ENCODE peak calls at places on chromosome 10, in eight cellular contexts. One of them, this sample, is unnamed.

GRCh38 chr10:96402417-96403305 is 43.9 kb upstream of the OPALIN start:
- DNase-seq in NCI-H2081: no peak
- DNase-seq in gastrocnemius medialis: no peak
- DNase-seq in CD4-positive, alpha-beta T cell: no peak
- DNase-seq in hepatocyte: no peak
- DNase-seq in GM03348: no peak
- DNase-seq in GM23338: peak
- DNase-seq in A549: no peak
- DNase-seq in this sample: no peak

GRCh38 chr10:25933653-25934608 is at the start of gene MYO3A:
- DNase-seq in gastrocnemius medialis: no peak
- DNase-seq in hepatocyte: peak
- DNase-seq in A549: no peak
- DNase-seq in GM03348: no peak
- DNase-seq in NCI-H2081: peak
- DNase-seq in GM23338: peak
- DNase-seq in CD4-positive, alpha-beta T cell: no peak
- DNase-seq in this sample: no peak

GRCh38 chr10:108187396-108188012 is 1023.0 kb upstream of the SORCS1 start:
- DNase-seq in A549: no peak
- DNase-seq in GM23338: no peak
- DNase-seq in GM03348: peak
- DNase-seq in gastrocnemius medialis: no peak
- DNase-seq in CD4-positive, alpha-beta T cell: no peak
- DNase-seq in hepatocyte: peak
- DNase-seq in NCI-H2081: no peak
- DNase-seq in this sample: no peak

GRCh38 chr10:21363087-21363752 is 162.3 kb downstream of the SKIDA1 start:
- DNase-seq in GM23338: no peak
- DNase-seq in gastrocnemius medialis: no peak
- DNase-seq in A549: peak
- DNase-seq in hepatocyte: no peak
- DNase-seq in GM03348: no peak
- DNase-seq in NCI-H2081: no peak
- DNase-seq in CD4-positive, alpha-beta T cell: no peak
- DNase-seq in this sample: no peak

GRCh38 chr10:88113232-88113631 is 249.8 kb downstream of the PTEN start:
- DNase-seq in GM23338: no peak
- DNase-seq in CD4-positive, alpha-beta T cell: no peak
- DNase-seq in GM03348: no peak
- DNase-seq in gastrocnemius medialis: peak
- DNase-seq in NCI-H2081: no peak
- DNase-seq in hepatocyte: no peak
- DNase-seq in A549: no peak
- DNase-seq in this sample: no peak

GRCh38 chr10:4278161-4278560 is 493.2 kb upstream of the KLF6 start:
- DNase-seq in NCI-H2081: no peak
- DNase-seq in GM23338: no peak
- DNase-seq in hepatocyte: no peak
- DNase-seq in CD4-positive, alpha-beta T cell: no peak
- DNase-seq in gastrocnemius medialis: no peak
- DNase-seq in A549: no peak
- DNase-seq in GM03348: no peak
- DNase-seq in this sample: no peak

GRCh38 chr10:71812016-71812912 is 38.8 kb downstream of the PSAP start:
- DNase-seq in CD4-positive, alpha-beta T cell: peak
- DNase-seq in hepatocyte: peak
- DNase-seq in NCI-H2081: peak
- DNase-seq in gastrocnemius medialis: peak
- DNase-seq in A549: peak
- DNase-seq in GM23338: peak
- DNase-seq in GM03348: peak
- DNase-seq in this sample: peak

GRCh38 chr10:42952931-42953683 is 123.8 kb upstream of the RET start:
- DNase-seq in NCI-H2081: no peak
- DNase-seq in gastrocnemius medialis: no peak
- DNase-seq in hepatocyte: no peak
- DNase-seq in GM03348: no peak
- DNase-seq in CD4-positive, alpha-beta T cell: no peak
- DNase-seq in A549: no peak
- DNase-seq in GM23338: no peak
- DNase-seq in this sample: no peak

GRCh38 chr10:101495324-101495925 is 92.6 kb downstream of the POLL start:
- DNase-seq in NCI-H2081: peak
- DNase-seq in A549: peak
- DNase-seq in gastrocnemius medialis: no peak
- DNase-seq in hepatocyte: peak
- DNase-seq in CD4-positive, alpha-beta T cell: no peak
- DNase-seq in GM03348: no peak
- DNase-seq in GM23338: peak
- DNase-seq in this sample: no peak

GRCh38 chr10:118501171-118501570 is 94.3 kb downstream of the PRLHR start:
- DNase-seq in CD4-positive, alpha-beta T cell: no peak
- DNase-seq in hepatocyte: no peak
- DNase-seq in NCI-H2081: no peak
- DNase-seq in GM03348: peak
- DNase-seq in A549: no peak
- DNase-seq in gastrocnemius medialis: no peak
- DNase-seq in GM23338: no peak
- DNase-seq in this sample: no peak

GRCh38 chr10:3807221-3807927 is 22.4 kb upstream of the KLF6 start:
- DNase-seq in hepatocyte: no peak
- DNase-seq in A549: no peak
- DNase-seq in GM03348: no peak
- DNase-seq in GM23338: peak
- DNase-seq in CD4-positive, alpha-beta T cell: no peak
- DNase-seq in gastrocnemius medialis: no peak
- DNase-seq in NCI-H2081: no peak
- DNase-seq in this sample: no peak

GRCh38 chr10:14782691-14783363 is 8.1 kb upstream of the FAM107B start:
- DNase-seq in GM03348: no peak
- DNase-seq in GM23338: no peak
- DNase-seq in CD4-positive, alpha-beta T cell: no peak
- DNase-seq in A549: peak
- DNase-seq in gastrocnemius medialis: no peak
- DNase-seq in hepatocyte: peak
- DNase-seq in NCI-H2081: no peak
- DNase-seq in this sample: no peak

GRCh38 chr10:119377905-119378736 is 164.4 kb downstream of the RGS10 start:
- DNase-seq in GM23338: no peak
- DNase-seq in A549: no peak
- DNase-seq in gastrocnemius medialis: peak
- DNase-seq in GM03348: peak
- DNase-seq in NCI-H2081: no peak
- DNase-seq in hepatocyte: no peak
- DNase-seq in CD4-positive, alpha-beta T cell: no peak
- DNase-seq in this sample: no peak

GRCh38 chr10:97422921-97423420 is 3.0 kb upstream of the PGAM1 start:
- DNase-seq in NCI-H2081: no peak
- DNase-seq in A549: no peak
- DNase-seq in CD4-positive, alpha-beta T cell: no peak
- DNase-seq in GM03348: peak
- DNase-seq in GM23338: no peak
- DNase-seq in hepatocyte: no peak
- DNase-seq in gastrocnemius medialis: no peak
- DNase-seq in this sample: no peak

GRCh38 chr10:121598261-121599249 is at the start of gene FGFR2:
- DNase-seq in CD4-positive, alpha-beta T cell: peak
- DNase-seq in gastrocnemius medialis: peak
- DNase-seq in GM03348: peak
- DNase-seq in NCI-H2081: no peak
- DNase-seq in GM23338: peak
- DNase-seq in hepatocyte: peak
- DNase-seq in A549: peak
- DNase-seq in this sample: no peak

GRCh38 chr10:86591436-86591835 is 62.9 kb upstream of the OPN4 start:
- DNase-seq in CD4-positive, alpha-beta T cell: no peak
- DNase-seq in A549: no peak
- DNase-seq in GM23338: no peak
- DNase-seq in GM03348: no peak
- DNase-seq in NCI-H2081: no peak
- DNase-seq in hepatocyte: no peak
- DNase-seq in gastrocnemius medialis: no peak
- DNase-seq in this sample: no peak

GRCh38 chr10:50605280-50606270 is 18.2 kb downstream of the SGMS1 start:
- DNase-seq in NCI-H2081: no peak
- DNase-seq in gastrocnemius medialis: peak
- DNase-seq in GM03348: peak
- DNase-seq in hepatocyte: peak
- DNase-seq in A549: peak
- DNase-seq in CD4-positive, alpha-beta T cell: no peak
- DNase-seq in GM23338: no peak
- DNase-seq in this sample: no peak

GRCh38 chr10:123367181-123367580 is 213.0 kb downstream of the BUB3 start:
- DNase-seq in hepatocyte: no peak
- DNase-seq in A549: no peak
- DNase-seq in GM03348: no peak
- DNase-seq in NCI-H2081: no peak
- DNase-seq in CD4-positive, alpha-beta T cell: no peak
- DNase-seq in GM23338: no peak
- DNase-seq in gastrocnemius medialis: no peak
- DNase-seq in this sample: no peak

GRCh38 chr10:82358486-82359097 is 483.6 kb downstream of the NRG3 start:
- DNase-seq in GM23338: no peak
- DNase-seq in GM03348: no peak
- DNase-seq in gastrocnemius medialis: no peak
- DNase-seq in A549: no peak
- DNase-seq in NCI-H2081: no peak
- DNase-seq in CD4-positive, alpha-beta T cell: no peak
- DNase-seq in hepatocyte: no peak
- DNase-seq in this sample: no peak

GRCh38 chr10:17989908-17990767 is 38.4 kb downstream of the SLC39A12 start:
- DNase-seq in CD4-positive, alpha-beta T cell: no peak
- DNase-seq in NCI-H2081: no peak
- DNase-seq in A549: peak
- DNase-seq in gastrocnemius medialis: no peak
- DNase-seq in hepatocyte: no peak
- DNase-seq in GM03348: peak
- DNase-seq in GM23338: no peak
- DNase-seq in this sample: peak

GRCh38 chr10:61793760-61794713 is 107.5 kb upstream of the ARID5B start:
- DNase-seq in GM23338: no peak
- DNase-seq in CD4-positive, alpha-beta T cell: no peak
- DNase-seq in gastrocnemius medialis: no peak
- DNase-seq in NCI-H2081: no peak
- DNase-seq in GM03348: peak
- DNase-seq in A549: no peak
- DNase-seq in hepatocyte: no peak
- DNase-seq in this sample: no peak

GRCh38 chr10:235921-236320 is 100.7 kb downstream of the ZMYND11 start:
- DNase-seq in GM03348: peak
- DNase-seq in CD4-positive, alpha-beta T cell: no peak
- DNase-seq in NCI-H2081: no peak
- DNase-seq in GM23338: no peak
- DNase-seq in A549: no peak
- DNase-seq in gastrocnemius medialis: no peak
- DNase-seq in hepatocyte: no peak
- DNase-seq in this sample: no peak

GRCh38 chr10:52966904-52967303 is 194.3 kb upstream of the MBL2 start:
- DNase-seq in hepatocyte: no peak
- DNase-seq in GM23338: no peak
- DNase-seq in A549: no peak
- DNase-seq in GM03348: no peak
- DNase-seq in gastrocnemius medialis: no peak
- DNase-seq in NCI-H2081: no peak
- DNase-seq in CD4-positive, alpha-beta T cell: no peak
- DNase-seq in this sample: no peak

This sample was measured in COLO829.